ENCODE peak calls at places on chromosome 6, in ten cellular contexts. One of them, this sample, is unnamed.

GRCh38 chr6:167153523-167153959 is 4.2 kb downstream of the GPR31 start:
- DNase-seq in GM23338: no peak
- DNase-seq in CD4-positive, CD25-positive, alpha-beta regulatory T cell: peak
- DNase-seq in ovary: no peak
- DNase-seq in tibial artery: no peak
- DNase-seq in PC-3: peak
- DNase-seq in left ventricle myocardium inferior: no peak
- DNase-seq in kidney: no peak
- DNase-seq in uterus: no peak
- DNase-seq in cardiac muscle cell: no peak
- DNase-seq in this sample: no peak

GRCh38 chr6:121237859-121238258 is 96.4 kb downstream of the TBC1D32 start:
- DNase-seq in cardiac muscle cell: no peak
- DNase-seq in PC-3: peak
- DNase-seq in kidney: no peak
- DNase-seq in CD4-positive, CD25-positive, alpha-beta regulatory T cell: no peak
- DNase-seq in ovary: no peak
- DNase-seq in uterus: no peak
- DNase-seq in tibial artery: no peak
- DNase-seq in left ventricle myocardium inferior: no peak
- DNase-seq in GM23338: no peak
- DNase-seq in this sample: no peak

GRCh38 chr6:100289285-100289684 is 175.4 kb downstream of the SIM1 start:
- DNase-seq in left ventricle myocardium inferior: no peak
- DNase-seq in PC-3: peak
- DNase-seq in GM23338: no peak
- DNase-seq in tibial artery: no peak
- DNase-seq in kidney: no peak
- DNase-seq in cardiac muscle cell: no peak
- DNase-seq in uterus: no peak
- DNase-seq in ovary: no peak
- DNase-seq in CD4-positive, CD25-positive, alpha-beta regulatory T cell: no peak
- DNase-seq in this sample: no peak

GRCh38 chr6:148203970-148204369 is 138.7 kb upstream of the SASH1 start:
- DNase-seq in uterus: no peak
- DNase-seq in GM23338: no peak
- DNase-seq in CD4-positive, CD25-positive, alpha-beta regulatory T cell: peak
- DNase-seq in ovary: no peak
- DNase-seq in tibial artery: no peak
- DNase-seq in kidney: no peak
- DNase-seq in left ventricle myocardium inferior: no peak
- DNase-seq in PC-3: no peak
- DNase-seq in cardiac muscle cell: no peak
- DNase-seq in this sample: no peak

GRCh38 chr6:51827580-51827979 is 259.8 kb downstream of the PKHD1 start:
- DNase-seq in PC-3: no peak
- DNase-seq in ovary: no peak
- DNase-seq in cardiac muscle cell: no peak
- DNase-seq in CD4-positive, CD25-positive, alpha-beta regulatory T cell: no peak
- DNase-seq in GM23338: no peak
- DNase-seq in kidney: no peak
- DNase-seq in tibial artery: no peak
- DNase-seq in uterus: no peak
- DNase-seq in left ventricle myocardium inferior: no peak
- DNase-seq in this sample: no peak

GRCh38 chr6:169800668-169801395 is 49.4 kb downstream of the ERMARD start:
- DNase-seq in cardiac muscle cell: peak
- DNase-seq in uterus: no peak
- DNase-seq in left ventricle myocardium inferior: no peak
- DNase-seq in PC-3: peak
- DNase-seq in ovary: peak
- DNase-seq in kidney: no peak
- DNase-seq in GM23338: no peak
- DNase-seq in CD4-positive, CD25-positive, alpha-beta regulatory T cell: no peak
- DNase-seq in tibial artery: no peak
- DNase-seq in this sample: no peak

GRCh38 chr6:135261872-135262725 is 81.0 kb downstream of the MYB start:
- DNase-seq in uterus: no peak
- DNase-seq in kidney: no peak
- DNase-seq in tibial artery: no peak
- DNase-seq in left ventricle myocardium inferior: no peak
- DNase-seq in ovary: no peak
- DNase-seq in CD4-positive, CD25-positive, alpha-beta regulatory T cell: no peak
- DNase-seq in PC-3: no peak
- DNase-seq in cardiac muscle cell: no peak
- DNase-seq in GM23338: peak
- DNase-seq in this sample: no peak

GRCh38 chr6:117264487-117265424 is 602 bp upstream of the VGLL2 start:
- DNase-seq in cardiac muscle cell: no peak
- DNase-seq in tibial artery: no peak
- DNase-seq in left ventricle myocardium inferior: no peak
- DNase-seq in uterus: no peak
- DNase-seq in CD4-positive, CD25-positive, alpha-beta regulatory T cell: peak
- DNase-seq in ovary: no peak
- DNase-seq in PC-3: no peak
- DNase-seq in kidney: no peak
- DNase-seq in GM23338: peak
- DNase-seq in this sample: no peak

GRCh38 chr6:39791850-39792500 is at the start of gene DAAM2:
- DNase-seq in CD4-positive, CD25-positive, alpha-beta regulatory T cell: no peak
- DNase-seq in ovary: peak
- DNase-seq in GM23338: peak
- DNase-seq in left ventricle myocardium inferior: peak
- DNase-seq in PC-3: no peak
- DNase-seq in cardiac muscle cell: peak
- DNase-seq in tibial artery: peak
- DNase-seq in uterus: peak
- DNase-seq in kidney: peak
- DNase-seq in this sample: peak

GRCh38 chr6:131281471-131282270 is 146.4 kb downstream of the AKAP7 start:
- DNase-seq in PC-3: no peak
- DNase-seq in ovary: no peak
- DNase-seq in tibial artery: no peak
- DNase-seq in CD4-positive, CD25-positive, alpha-beta regulatory T cell: peak
- DNase-seq in kidney: peak
- DNase-seq in GM23338: peak
- DNase-seq in cardiac muscle cell: peak
- DNase-seq in uterus: no peak
- DNase-seq in left ventricle myocardium inferior: peak
- DNase-seq in this sample: peak

GRCh38 chr6:39907871-39908575 is 26.2 kb downstream of the MOCS1 start:
- DNase-seq in cardiac muscle cell: no peak
- DNase-seq in uterus: no peak
- DNase-seq in ovary: no peak
- DNase-seq in CD4-positive, CD25-positive, alpha-beta regulatory T cell: no peak
- DNase-seq in kidney: no peak
- DNase-seq in tibial artery: peak
- DNase-seq in left ventricle myocardium inferior: no peak
- DNase-seq in GM23338: no peak
- DNase-seq in PC-3: no peak
- DNase-seq in this sample: no peak

GRCh38 chr6:139369068-139369467 is 5.4 kb downstream of the CITED2 start:
- DNase-seq in cardiac muscle cell: no peak
- DNase-seq in CD4-positive, CD25-positive, alpha-beta regulatory T cell: no peak
- DNase-seq in kidney: no peak
- DNase-seq in left ventricle myocardium inferior: no peak
- DNase-seq in uterus: no peak
- DNase-seq in GM23338: peak
- DNase-seq in ovary: no peak
- DNase-seq in tibial artery: no peak
- DNase-seq in PC-3: no peak
- DNase-seq in this sample: no peak

GRCh38 chr6:145247677-145248419 is 487.5 kb downstream of the EPM2A start:
- DNase-seq in kidney: no peak
- DNase-seq in left ventricle myocardium inferior: no peak
- DNase-seq in PC-3: peak
- DNase-seq in cardiac muscle cell: no peak
- DNase-seq in GM23338: no peak
- DNase-seq in CD4-positive, CD25-positive, alpha-beta regulatory T cell: no peak
- DNase-seq in tibial artery: no peak
- DNase-seq in uterus: no peak
- DNase-seq in ovary: no peak
- DNase-seq in this sample: no peak

GRCh38 chr6:129697788-129698187 is 12.2 kb downstream of the ARHGAP18 start:
- DNase-seq in kidney: no peak
- DNase-seq in CD4-positive, CD25-positive, alpha-beta regulatory T cell: no peak
- DNase-seq in uterus: no peak
- DNase-seq in GM23338: no peak
- DNase-seq in PC-3: no peak
- DNase-seq in ovary: no peak
- DNase-seq in tibial artery: no peak
- DNase-seq in left ventricle myocardium inferior: no peak
- DNase-seq in cardiac muscle cell: no peak
- DNase-seq in this sample: no peak

GRCh38 chr6:163349001-163349680 is 65.4 kb upstream of the QKI start:
- DNase-seq in kidney: no peak
- DNase-seq in left ventricle myocardium inferior: no peak
- DNase-seq in tibial artery: no peak
- DNase-seq in CD4-positive, CD25-positive, alpha-beta regulatory T cell: no peak
- DNase-seq in GM23338: no peak
- DNase-seq in cardiac muscle cell: no peak
- DNase-seq in PC-3: no peak
- DNase-seq in uterus: no peak
- DNase-seq in ovary: no peak
- DNase-seq in this sample: no peak

GRCh38 chr6:28280595-28281287 is 631 bp upstream of the PGBD1 start:
- DNase-seq in kidney: no peak
- DNase-seq in uterus: no peak
- DNase-seq in PC-3: no peak
- DNase-seq in CD4-positive, CD25-positive, alpha-beta regulatory T cell: no peak
- DNase-seq in left ventricle myocardium inferior: no peak
- DNase-seq in ovary: no peak
- DNase-seq in cardiac muscle cell: no peak
- DNase-seq in GM23338: no peak
- DNase-seq in tibial artery: no peak
- DNase-seq in this sample: no peak
- H3K4me3 ChIP-seq in kidney: peak
- H3K4me3 ChIP-seq in uterus: peak
- H3K4me3 ChIP-seq in PC-3: peak
- H3K4me3 ChIP-seq in CD4-positive, CD25-positive, alpha-beta regulatory T cell: no peak
- H3K4me3 ChIP-seq in left ventricle myocardium inferior: peak
- H3K4me3 ChIP-seq in ovary: peak
- H3K4me3 ChIP-seq in cardiac muscle cell: peak
- H3K4me3 ChIP-seq in GM23338: peak
- H3K4me3 ChIP-seq in tibial artery: peak
- H3K4me3 ChIP-seq in this sample: peak

GRCh38 chr6:107329063-107329462 is 130.3 kb downstream of the PDSS2 start:
- DNase-seq in CD4-positive, CD25-positive, alpha-beta regulatory T cell: no peak
- DNase-seq in uterus: no peak
- DNase-seq in tibial artery: no peak
- DNase-seq in PC-3: no peak
- DNase-seq in cardiac muscle cell: no peak
- DNase-seq in left ventricle myocardium inferior: no peak
- DNase-seq in GM23338: no peak
- DNase-seq in kidney: no peak
- DNase-seq in ovary: no peak
- DNase-seq in this sample: no peak
- H3K27ac ChIP-seq in CD4-positive, CD25-positive, alpha-beta regulatory T cell: no peak
- H3K27ac ChIP-seq in uterus: no peak
- H3K27ac ChIP-seq in tibial artery: no peak
- H3K27ac ChIP-seq in PC-3: no peak
- H3K27ac ChIP-seq in cardiac muscle cell: no peak
- H3K27ac ChIP-seq in left ventricle myocardium inferior: no peak
- H3K27ac ChIP-seq in GM23338: no peak
- H3K27ac ChIP-seq in kidney: no peak
- H3K27ac ChIP-seq in ovary: no peak
- H3K27ac ChIP-seq in this sample: peak

GRCh38 chr6:156954191-156954590 is 177.0 kb downstream of the ARID1B start:
- DNase-seq in ovary: no peak
- DNase-seq in GM23338: no peak
- DNase-seq in left ventricle myocardium inferior: no peak
- DNase-seq in uterus: no peak
- DNase-seq in CD4-positive, CD25-positive, alpha-beta regulatory T cell: no peak
- DNase-seq in kidney: no peak
- DNase-seq in tibial artery: no peak
- DNase-seq in PC-3: no peak
- DNase-seq in cardiac muscle cell: no peak
- DNase-seq in this sample: no peak

GRCh38 chr6:156954781-156955180 is 177.6 kb downstream of the ARID1B start:
- DNase-seq in GM23338: no peak
- DNase-seq in cardiac muscle cell: no peak
- DNase-seq in ovary: no peak
- DNase-seq in kidney: no peak
- DNase-seq in CD4-positive, CD25-positive, alpha-beta regulatory T cell: no peak
- DNase-seq in PC-3: no peak
- DNase-seq in tibial artery: no peak
- DNase-seq in left ventricle myocardium inferior: no peak
- DNase-seq in uterus: no peak
- DNase-seq in this sample: no peak

GRCh38 chr6:156953125-156953477 is 175.9 kb downstream of the ARID1B start:
- DNase-seq in CD4-positive, CD25-positive, alpha-beta regulatory T cell: no peak
- DNase-seq in uterus: no peak
- DNase-seq in PC-3: no peak
- DNase-seq in GM23338: no peak
- DNase-seq in kidney: no peak
- DNase-seq in cardiac muscle cell: peak
- DNase-seq in ovary: no peak
- DNase-seq in tibial artery: no peak
- DNase-seq in left ventricle myocardium inferior: no peak
- DNase-seq in this sample: no peak

GRCh38 chr6:156952401-156952800 is 175.2 kb downstream of the ARID1B start:
- DNase-seq in tibial artery: no peak
- DNase-seq in PC-3: no peak
- DNase-seq in cardiac muscle cell: no peak
- DNase-seq in CD4-positive, CD25-positive, alpha-beta regulatory T cell: no peak
- DNase-seq in ovary: no peak
- DNase-seq in uterus: no peak
- DNase-seq in GM23338: no peak
- DNase-seq in kidney: no peak
- DNase-seq in left ventricle myocardium inferior: no peak
- DNase-seq in this sample: no peak

GRCh38 chr6:156953478-156954146 is 176.4 kb downstream of the ARID1B start:
- DNase-seq in CD4-positive, CD25-positive, alpha-beta regulatory T cell: peak
- DNase-seq in ovary: no peak
- DNase-seq in tibial artery: no peak
- DNase-seq in left ventricle myocardium inferior: no peak
- DNase-seq in GM23338: peak
- DNase-seq in cardiac muscle cell: peak
- DNase-seq in kidney: no peak
- DNase-seq in uterus: peak
- DNase-seq in PC-3: peak
- DNase-seq in this sample: no peak
- H3K4me3 ChIP-seq in CD4-positive, CD25-positive, alpha-beta regulatory T cell: peak
- H3K4me3 ChIP-seq in ovary: no peak
- H3K4me3 ChIP-seq in tibial artery: no peak
- H3K4me3 ChIP-seq in left ventricle myocardium inferior: peak
- H3K4me3 ChIP-seq in GM23338: no peak
- H3K4me3 ChIP-seq in cardiac muscle cell: peak
- H3K4me3 ChIP-seq in kidney: no peak
- H3K4me3 ChIP-seq in uterus: no peak
- H3K4me3 ChIP-seq in PC-3: peak
- H3K4me3 ChIP-seq in this sample: no peak

DNA sequence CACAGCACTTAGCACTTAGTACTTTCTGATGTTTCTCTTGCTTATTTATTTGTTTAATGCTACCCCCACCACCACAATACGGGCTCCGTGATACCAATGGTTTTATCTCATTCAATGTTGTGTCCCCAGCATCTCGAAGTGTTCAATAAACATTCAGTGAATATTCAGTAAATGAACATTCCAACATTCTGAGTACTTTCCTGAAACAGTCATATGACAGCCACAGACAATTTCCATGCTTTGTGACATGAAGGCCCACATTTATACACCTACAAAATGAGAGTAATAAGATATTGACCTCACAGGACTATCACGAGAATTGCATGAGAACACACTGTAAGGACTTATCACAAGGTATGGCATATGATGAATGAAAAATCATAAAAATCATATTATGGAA is 10.8 kb downstream of the MOXD1 start:
- DNase-seq in cardiac muscle cell: no peak
- DNase-seq in left ventricle myocardium inferior: no peak
- DNase-seq in tibial artery: no peak
- DNase-seq in CD4-positive, CD25-positive, alpha-beta regulatory T cell: no peak
- DNase-seq in GM23338: no peak
- DNase-seq in uterus: no peak
- DNase-seq in kidney: no peak
- DNase-seq in PC-3: no peak
- DNase-seq in ovary: no peak
- DNase-seq in this sample: no peak
- H3K27ac ChIP-seq in cardiac muscle cell: no peak
- H3K27ac ChIP-seq in left ventricle myocardium inferior: no peak
- H3K27ac ChIP-seq in tibial artery: no peak
- H3K27ac ChIP-seq in CD4-positive, CD25-positive, alpha-beta regulatory T cell: no peak
- H3K27ac ChIP-seq in GM23338: no peak
- H3K27ac ChIP-seq in uterus: no peak
- H3K27ac ChIP-seq in kidney: no peak
- H3K27ac ChIP-seq in PC-3: no peak
- H3K27ac ChIP-seq in ovary: no peak
- H3K27ac ChIP-seq in this sample: no peak